ENCODE peak calls at places on chromosome 19, in ten cellular contexts. O, X, A, P, J, C, F, Q, B and W are unnamed samples.

GRCh38 chr19:40756502-40757110 is 5.6 kb downstream of the SNRPA start:
- DNase-seq in A (no peak), X (no peak), Q (no peak), O (no peak), B (no peak), J (no peak), P (no peak), C (no peak), F (no peak), W (no peak)

GRCh38 chr19:11050323-11051114 is 38.7 kb upstream of the LDLR start:
- DNase-seq in B (no peak), J (no peak), C (no peak), F (no peak), Q (no peak), X (no peak), A (no peak), O (no peak), P (no peak), W (no peak)

GRCh38 chr19:55086730-55087541 is 11.3 kb downstream of the EPS8L1 start:
- DNase-seq in A (peak), J (peak), B (peak), Q (no peak), F (no peak), O (peak), C (peak), P (peak), X (peak), W (no peak)

GRCh38 chr19:3607398-3608078 is 863 bp upstream of the TBXA2R start:
- DNase-seq in C (no peak), P (peak), F (no peak), A (no peak), Q (no peak), B (no peak), X (peak), J (no peak), O (no peak), W (no peak)

GRCh38 chr19:16851031-16851712 is 22.0 kb downstream of the SIN3B start:
- DNase-seq in P (peak), F (no peak), Q (no peak), B (no peak), J (no peak), O (no peak), X (no peak), A (no peak), C (no peak), W (no peak)

GRCh38 chr19:703651-704446 is 4.9 kb upstream of the PALM start:
- DNase-seq in J (no peak), B (no peak), Q (peak), X (peak), P (peak), F (no peak), A (peak), O (peak), C (peak), W (peak)

GRCh38 chr19:30391554-30392551 is 19.7 kb downstream of the ZNF536 start:
- DNase-seq in O (no peak), C (no peak), X (no peak), J (no peak), B (no peak), P (no peak), Q (no peak), A (no peak), F (no peak), W (peak)

GRCh38 chr19:2511991-2512390 is 36.1 kb downstream of the GADD45B start:
- DNase-seq in A (no peak), X (no peak), P (no peak), O (no peak), F (no peak), Q (no peak), J (no peak), C (no peak), B (no peak), W (no peak)

GRCh38 chr19:54335164-54335563 is 3.8 kb downstream of the LILRA4 start:
- DNase-seq in F (no peak), C (no peak), P (no peak), A (no peak), O (no peak), X (no peak), B (no peak), Q (no peak), J (no peak), W (no peak)